ENCODE peak calls at places on chromosomes 12 and 14, in ten cellular contexts. M is transverse colon, V is upper lobe of right lung, N is BE2C, C is AG09309, S is endodermal cell, W is lower lobe of right lung, X is NB4, F is neural progenitor cell, G is GM23338. H is an unnamed sample.

GRCh38 chr14:102948698-102949061 is 26.2 kb downstream of the AMN start:
- DNase-seq in C (no peak), N (no peak), X (no peak), V (no peak), S (no peak), W (no peak), G (no peak), M (no peak), F (no peak), H (peak; percentile 37)

GRCh38 chr12:53378705-53379388 is 1.1 kb upstream of the SP1 start:
- DNase-seq in X (peak; percentile 48), V (no peak), F (no peak), G (peak; percentile 39), W (peak; percentile 6), N (no peak), C (no peak), S (no peak), M (no peak), H (no peak)

GRCh38 chr14:68968051-68968450 is 11.1 kb downstream of the ACTN1 start:
- DNase-seq in C (no peak), S (peak; percentile 38), G (no peak), W (no peak), F (no peak), V (no peak), N (no peak), M (no peak), X (no peak), H (no peak)

GRCh38 chr12:116601933-116602809 is 43.0 kb downstream of the MAP1LC3B2 start:
- DNase-seq in S (no peak), F (no peak), C (no peak), W (no peak), X (peak; percentile 89), M (no peak), V (no peak), G (no peak), N (no peak), H (no peak)

GRCh38 chr12:30719060-30719459 is 23.4 kb upstream of the IPO8 start:
- DNase-seq in V (no peak), C (peak; percentile 74), N (no peak), S (no peak), F (no peak), G (no peak), W (no peak), M (no peak), X (no peak), H (no peak)

GRCh38 chr12:79452906-79453305 is 237.9 kb downstream of the PAWR start:
- DNase-seq in G (peak; percentile 18), W (no peak), S (peak; percentile 53), F (no peak), N (no peak), M (no peak), V (no peak), X (no peak), C (no peak), H (no peak)

GRCh38 chr14:54572316-54572715 is 5.4 kb downstream of the SAMD4A start:
- DNase-seq in X (peak; percentile 31), M (no peak), C (no peak), W (no peak), S (peak; percentile 86), V (no peak), N (peak; percentile 47), G (peak; percentile 88), F (peak; percentile 65), H (peak; percentile 59)

GRCh38 chr14:90815817-90816662 is at the start of gene TTC7B:
- DNase-seq in C (no peak), S (peak; percentile 87), M (peak; percentile 43), N (peak; percentile 73), W (peak; percentile 65), G (peak; percentile 72), F (peak; percentile 86), V (peak; percentile 76), X (peak; percentile 58), H (peak; percentile 98)

DNA sequence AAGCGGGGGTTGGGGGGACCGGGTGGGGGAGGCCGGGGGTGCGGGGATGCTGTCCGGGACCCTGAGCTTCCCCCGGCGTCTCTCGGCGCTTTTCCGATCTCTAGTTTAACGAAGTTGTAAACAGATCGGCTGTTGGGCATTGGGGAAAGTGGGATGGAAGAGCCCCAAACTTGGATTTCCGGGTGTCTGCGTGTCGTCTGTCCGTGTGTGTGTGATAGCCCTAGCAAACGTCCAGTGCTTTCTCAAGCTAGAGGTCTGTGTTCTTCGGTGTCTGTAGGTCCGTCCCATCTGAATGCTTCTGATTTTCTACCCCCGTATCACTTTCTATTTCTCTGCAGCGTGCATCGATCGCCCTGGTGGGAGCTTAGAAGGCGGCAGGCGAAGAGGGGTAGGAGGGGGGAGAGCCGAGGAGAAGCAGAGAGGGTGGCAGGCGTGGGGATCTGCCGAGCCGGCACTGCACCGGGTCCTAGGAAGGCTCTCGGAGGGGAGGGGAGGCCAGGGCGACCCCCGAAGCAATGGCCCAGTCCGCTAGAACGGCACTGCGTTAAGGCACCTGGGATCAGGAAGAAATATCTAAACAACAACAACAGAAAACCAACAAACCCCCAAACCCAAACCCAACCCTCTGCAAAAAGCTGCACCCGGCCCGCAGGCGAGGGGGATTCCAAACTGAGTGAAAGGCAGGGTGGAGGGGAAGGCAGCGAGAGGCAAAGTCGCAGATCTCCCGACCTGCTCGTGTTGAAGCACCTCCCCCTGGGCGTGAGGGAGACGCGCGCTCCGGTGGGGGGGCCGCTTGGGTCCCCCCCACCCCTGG is 1.0 kb downstream of the KCNA1 start:
- DNase-seq in X (no peak), C (no peak), S (peak; percentile 70), G (peak; percentile 39), W (no peak), M (no peak), V (no peak), N (no peak), F (peak; percentile 20), H (peak; percentile 76)
- H3K4me3 ChIP-seq in X (no peak overlapping the region), C (peak overlapping the region; percentile 9), S (no peak overlapping the region), G (peak overlapping the region; percentile 76), W (peak overlapping the region; percentile 43), M (peak overlapping the region; percentile 57), V (peak overlapping the region; percentile 39), N (no peak overlapping the region), F (peak overlapping the region; percentile 62), H (peak overlapping the region; percentile 46)

DNA sequence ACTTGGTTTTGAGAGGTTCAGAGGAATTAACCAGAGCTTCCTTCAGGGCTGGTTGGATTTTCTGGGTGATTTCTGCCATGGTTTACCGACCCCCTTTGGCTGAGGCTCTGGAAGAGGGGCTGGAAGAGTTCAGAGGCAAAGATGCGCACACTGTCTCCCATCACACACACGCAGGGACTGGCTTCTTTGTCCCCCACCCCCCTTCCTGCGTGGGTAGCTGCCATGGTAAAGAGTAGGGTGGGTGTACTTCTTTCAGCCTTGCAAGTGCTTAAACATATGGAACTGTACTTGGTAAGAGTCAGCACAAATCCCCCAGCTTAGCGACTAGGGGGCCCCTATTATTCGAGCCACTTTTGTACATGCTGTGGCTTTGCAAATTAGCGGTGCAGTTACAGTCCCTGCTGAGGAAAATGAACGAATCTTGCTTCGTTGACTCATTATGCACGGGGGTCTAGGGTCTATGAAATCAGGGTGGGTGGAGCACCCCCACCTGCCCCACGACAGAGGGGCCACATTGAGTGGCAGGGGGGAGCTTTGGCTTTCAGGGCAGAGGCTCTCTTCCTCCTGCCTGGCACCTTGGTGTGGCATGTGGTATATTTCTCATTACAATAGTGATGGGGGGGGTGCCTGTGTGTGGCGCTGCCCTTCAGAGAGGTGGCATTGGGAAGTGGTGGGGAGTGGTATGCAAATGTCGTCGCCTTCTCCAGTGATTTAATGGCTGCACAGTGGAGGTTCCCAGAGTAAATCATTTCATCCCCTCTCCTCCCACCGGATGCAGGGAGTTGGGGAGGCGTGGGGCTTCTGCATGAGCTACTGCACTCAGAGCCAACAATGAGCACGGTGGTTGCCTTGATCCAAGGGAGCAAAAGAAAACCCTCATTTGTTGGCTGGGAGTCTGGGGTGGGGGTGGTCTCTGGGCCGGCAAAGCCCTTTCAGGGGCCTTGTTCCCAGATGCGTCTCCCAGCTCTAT is 124.0 kb downstream of the AACS start:
- DNase-seq in S (no peak), C (no peak), F (peak; percentile 51), W (no peak), G (no peak), V (no peak), X (no peak), M (no peak), N (no peak), H (peak; percentile 47)
- H3K4me3 ChIP-seq in S (peak overlapping the region; percentile 35), C (no peak overlapping the region), F (peak overlapping the region; percentile 94), W (no peak overlapping the region), G (peak overlapping the region; percentile 70), V (no peak overlapping the region), X (no peak overlapping the region), M (no peak overlapping the region), N (no peak overlapping the region), H (peak overlapping the region; percentile 16)

DNA sequence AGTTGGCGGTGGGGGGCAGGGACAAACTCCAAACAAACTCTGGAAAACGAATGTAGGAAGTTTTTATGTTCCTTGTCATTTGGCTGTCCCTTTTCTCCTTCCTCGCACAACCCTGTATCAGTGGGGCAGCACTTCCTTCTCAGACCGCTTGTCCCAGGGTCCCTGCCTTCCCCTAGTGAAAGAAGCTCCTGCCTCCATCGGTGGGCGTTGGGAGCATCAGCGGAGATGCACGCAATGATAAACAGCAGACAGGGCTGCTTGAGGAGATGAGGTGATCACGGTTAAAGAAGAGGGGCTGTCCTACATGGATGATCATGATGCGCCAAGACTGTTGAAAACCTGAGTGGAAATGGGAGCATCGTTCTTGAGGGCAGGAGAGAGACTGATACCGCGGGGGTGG is 620 bp downstream of the C1S start:
- DNase-seq in F (no peak), M (no peak), S (no peak), G (peak; percentile 26), C (no peak), X (no peak), W (no peak), V (no peak), N (no peak), H (peak; percentile 46)
- H3K4me3 ChIP-seq in F (no peak overlapping the region), M (peak overlapping the region; percentile 49), S (no peak overlapping the region), G (no peak overlapping the region), C (peak overlapping the region; percentile 55), X (no peak overlapping the region), W (peak overlapping the region; percentile 50), V (peak overlapping the region; percentile 43), N (no peak overlapping the region), H (no peak overlapping the region)

GRCh38 chr12:15534322-15534721 is 212.0 kb downstream of the PTPRO start:
- DNase-seq in X (peak; percentile 65), S (no peak), F (no peak), G (no peak), N (no peak), W (no peak), V (no peak), C (no peak), M (no peak), H (no peak)
- H3K4me3 ChIP-seq in X (peak overlapping the region; percentile 9), S (no peak overlapping the region), F (no peak overlapping the region), G (no peak overlapping the region), N (no peak overlapping the region), W (peak overlapping the region; percentile 12), V (peak overlapping the region; percentile 4), C (no peak overlapping the region), M (peak overlapping the region; percentile 6), H (no peak overlapping the region)